ENCODE peak calls at places on chromosomes 1 and 21, in ten cellular contexts. C, V, O, D, B, A, G, R, M and K are unnamed samples.

GRCh38 chr1:58108783-58109182 is 437.7 kb downstream of the OMA1 start:
- DNase-seq in C (no peak), V (no peak), O (no peak), D (no peak), B (no peak), A (no peak), G (no peak), R (peak; percentile 22), M (peak; percentile 63), K (no peak)

GRCh38 chr1:116795482-116795829 is 41.2 kb downstream of the CD2 start:
- DNase-seq in C (no peak), V (no peak), O (no peak), D (no peak), B (no peak), A (no peak), G (no peak), R (no peak), M (no peak), K (no peak)

GRCh38 chr1:222912730-222913129 is 97.9 kb downstream of the DISP1 start:
- DNase-seq in C (peak; percentile 94), V (no peak), O (no peak), D (peak; percentile 68), B (no peak), A (no peak), G (no peak), R (no peak), M (no peak), K (no peak)

GRCh38 chr1:25642710-25643109 is 26.1 kb downstream of the MAN1C1 start:
- DNase-seq in C (peak; percentile 79), V (peak; percentile 54), O (no peak), D (peak; percentile 35), B (no peak), A (no peak), G (no peak), R (no peak), M (peak; percentile 78), K (no peak)

GRCh38 chr1:14778882-14779594 is 180.6 kb downstream of the KAZN start:
- DNase-seq in C (peak; percentile 48), V (peak; percentile 88), O (peak; percentile 58), D (no peak), B (peak; percentile 33), A (peak; percentile 14), G (no peak), R (no peak), M (peak; percentile 36), K (no peak)

GRCh38 chr1:212482006-212482351 is 49.3 kb downstream of the NENF start:
- DNase-seq in C (peak; percentile 13), V (no peak), O (no peak), D (no peak), B (no peak), A (peak; percentile 64), G (no peak), R (no peak), M (no peak), K (no peak)

GRCh38 chr1:186792870-186793581 is 35.7 kb upstream of the PLA2G4A start:
- DNase-seq in C (peak; percentile 79), V (peak; percentile 2), O (no peak), D (no peak), B (no peak), A (peak; percentile 5), G (no peak), R (no peak), M (no peak), K (no peak)

GRCh38 chr21:44925027-44925755 is 4.5 kb upstream of the ITGB2 start:
- DNase-seq in C (peak; percentile 76), V (peak; percentile 79), O (peak; percentile 14), D (peak; percentile 33), B (no peak), A (no peak), G (no peak), R (no peak), M (no peak), K (no peak)

GRCh38 chr1:238991730-238992490 is 394.5 kb upstream of the CHRM3 start:
- DNase-seq in C (no peak), V (no peak), O (no peak), D (peak; percentile 8), B (no peak), A (no peak), G (no peak), R (no peak), M (no peak), K (no peak)

GRCh38 chr1:156101880-156102279 is 12.6 kb upstream of the LMNA start:
- DNase-seq in C (no peak), V (no peak), O (no peak), D (no peak), B (no peak), A (no peak), G (no peak), R (no peak), M (no peak), K (no peak)

GRCh38 chr1:87024936-87025537 is 110.6 kb downstream of the HS2ST1 start:
- DNase-seq in C (peak; percentile 64), V (peak; percentile 44), O (no peak), D (peak; percentile 1), B (no peak), A (peak; percentile 40), G (no peak), R (peak; percentile 26), M (peak; percentile 52), K (no peak)

GRCh38 chr1:88180449-88181108 is 503.5 kb upstream of the PKN2 start:
- DNase-seq in C (peak; percentile 83), V (peak; percentile 75), O (peak; percentile 56), D (peak; percentile 53), B (peak; percentile 57), A (peak; percentile 72), G (peak; percentile 86), R (peak; percentile 38), M (peak; percentile 82), K (no peak)

GRCh38 chr1:150089846-150090520 is 22.4 kb downstream of the VPS45 start:
- DNase-seq in C (no peak), V (peak; percentile 32), O (no peak), D (no peak), B (no peak), A (no peak), G (no peak), R (no peak), M (peak; percentile 30), K (no peak)

DNA sequence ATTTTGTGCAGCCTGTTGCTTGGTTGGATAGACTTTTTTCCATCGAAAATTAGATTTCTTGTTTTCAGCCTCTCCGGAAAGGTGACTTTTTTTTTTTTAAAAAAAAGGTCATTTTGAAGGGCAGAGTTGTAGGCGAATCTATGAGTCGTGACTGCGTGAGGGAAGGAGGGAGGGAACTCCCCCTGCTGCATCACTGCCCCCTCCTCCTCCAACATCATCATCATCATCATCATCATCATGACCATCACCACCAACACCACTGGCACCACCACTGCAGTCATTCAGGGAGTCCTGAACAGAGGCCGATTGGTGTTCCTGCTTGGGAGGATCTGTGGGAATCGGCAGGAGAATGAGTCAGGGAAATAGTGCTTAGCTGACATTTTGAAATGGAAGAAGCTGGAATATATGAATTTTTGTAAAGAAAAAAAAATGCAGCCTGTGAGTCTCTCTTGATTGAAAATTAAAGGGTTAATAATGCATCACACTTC is 1.2 kb downstream of the ATP1B1 start:
- DNase-seq in C (peak; percentile 21), V (peak; percentile 20), O (no peak), D (no peak), B (no peak), A (peak; percentile 64), G (no peak), R (no peak), M (no peak), K (no peak)
- H3K4me3 ChIP-seq in C (peak overlapping the region; percentile 87), V (peak overlapping the region; percentile 87), O (peak overlapping the region; percentile 92), D (peak overlapping the region; percentile 89), B (peak overlapping the region; percentile 86), A (peak overlapping the region; percentile 92), G (peak overlapping the region; percentile 86), R (peak overlapping the region; percentile 63), M (peak overlapping the region; percentile 86), K (peak overlapping the region; percentile 95)

DNA sequence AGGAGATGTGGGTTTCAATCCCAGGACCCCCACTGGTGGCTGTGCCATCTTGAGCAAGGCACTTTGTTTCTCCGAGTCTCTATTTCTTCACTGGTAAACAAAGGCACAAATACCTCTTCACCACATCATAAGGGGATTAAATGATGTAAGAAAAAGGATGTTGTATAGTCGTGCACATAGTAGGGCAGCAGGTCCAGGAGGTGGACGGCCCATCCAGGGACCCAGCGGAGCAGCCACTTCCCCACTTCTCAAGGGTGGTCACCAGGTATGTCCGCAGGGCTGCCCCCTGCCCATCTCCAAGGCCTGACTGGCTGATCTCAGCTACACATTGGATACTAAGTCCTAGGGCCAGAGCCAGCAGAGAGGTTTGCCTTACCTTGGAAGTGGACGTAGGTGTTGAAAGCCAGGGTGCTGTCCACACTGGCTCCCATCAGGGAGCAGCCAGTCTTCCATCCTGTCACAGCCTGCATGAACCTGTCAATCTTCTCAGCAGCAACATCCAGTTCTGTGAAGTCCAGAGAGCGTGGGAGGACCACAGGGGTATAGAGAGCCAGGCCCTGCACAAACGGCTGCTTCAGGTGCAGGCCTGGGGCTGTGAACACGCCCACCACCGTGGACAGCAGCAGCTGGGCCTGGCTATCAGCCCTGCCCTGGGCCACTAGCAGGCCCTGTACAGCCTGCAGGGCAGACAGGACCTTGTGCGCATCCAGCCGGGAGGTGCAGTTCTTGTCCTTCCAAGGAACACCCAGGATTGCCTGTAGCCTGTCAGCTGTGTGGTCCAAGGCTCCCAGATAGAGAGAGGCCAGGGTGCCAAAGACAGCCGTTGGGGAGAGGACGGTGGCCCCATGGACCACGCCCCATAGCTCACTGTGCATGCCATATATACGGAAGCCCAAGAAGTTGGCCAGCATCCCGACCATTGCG is 4.0 kb downstream of the AGT start:
- DNase-seq in C (no peak), V (no peak), O (no peak), D (no peak), B (no peak), A (no peak), G (peak; percentile 69), R (no peak), M (no peak), K (no peak)
- H3K4me3 ChIP-seq in C (no peak overlapping the region), V (no peak overlapping the region), O (no peak overlapping the region), D (no peak overlapping the region), B (no peak overlapping the region), A (no peak overlapping the region), G (peak overlapping the region; percentile 82), R (no peak overlapping the region), M (no peak overlapping the region), K (no peak overlapping the region)

DNA sequence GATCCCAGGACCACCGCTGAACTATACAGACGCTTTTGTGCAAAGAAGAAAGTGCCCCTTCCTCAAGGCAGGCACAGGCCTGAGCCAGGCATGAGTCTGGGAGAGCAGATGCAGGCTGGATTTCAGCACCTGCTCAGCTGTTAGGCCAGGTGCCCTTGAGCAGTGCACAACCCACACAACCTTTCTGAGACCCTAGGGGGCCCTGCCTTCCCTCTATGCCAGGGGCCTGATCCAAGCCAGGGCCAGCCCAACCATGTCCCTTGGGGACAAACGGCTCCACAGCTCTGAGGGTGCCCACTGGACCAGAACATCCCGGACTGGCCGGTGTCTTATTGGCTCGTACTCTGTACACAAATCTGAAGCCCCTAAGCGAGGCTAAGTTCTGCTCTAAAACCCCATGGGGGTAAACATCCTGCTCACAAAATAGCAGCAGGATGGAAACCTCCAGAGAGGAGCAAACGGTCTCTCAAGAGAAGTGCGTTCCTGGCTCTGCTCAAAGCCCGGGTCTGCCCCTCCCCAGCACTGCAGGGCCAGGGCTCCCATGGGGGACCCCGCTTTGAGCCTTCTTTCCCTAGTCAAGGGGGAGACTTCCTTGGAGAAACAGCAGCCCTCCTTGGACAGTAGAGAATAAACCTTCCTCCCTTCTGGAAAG is 275.1 kb downstream of the NPHP4 start:
- DNase-seq in C (no peak), V (peak; percentile 77), O (peak; percentile 41), D (no peak), B (no peak), A (no peak), G (peak; percentile 21), R (no peak), M (no peak), K (no peak)
- H3K4me3 ChIP-seq in C (no peak overlapping the region), V (peak overlapping the region; percentile 60), O (no peak overlapping the region), D (no peak overlapping the region), B (no peak overlapping the region), A (no peak overlapping the region), G (no peak overlapping the region), R (no peak overlapping the region), M (no peak overlapping the region), K (no peak overlapping the region)

GRCh38 chr1:59150537-59151386 is 146.1 kb upstream of the FGGY start:
- DNase-seq in C (peak; percentile 95), V (peak; percentile 61), O (no peak), D (peak; percentile 100), B (no peak), A (peak; percentile 89), G (no peak), R (peak; percentile 41), M (peak; percentile 69), K (peak; percentile 71)
- H3K4me3 ChIP-seq in C (no peak overlapping the region), V (no peak overlapping the region), O (no peak overlapping the region), D (peak overlapping the region; percentile 14), B (peak overlapping the region; percentile 15), A (peak overlapping the region; percentile 35), G (no peak overlapping the region), R (no peak overlapping the region), M (no peak overlapping the region), K (peak overlapping the region; percentile 56)